ENCODE peak calls at places on chromosomes 5 and 9, in nine cellular contexts. N is brain microvascular endothelial cell; Y is stomach; Z is fibroblast of pulmonary artery; U is heart left ventricle; T is heart right ventricle; H is NB4; F is CD8-positive, alpha-beta T cell; Q is transverse colon. V is an unnamed sample.

GRCh38 chr5:112703866-112704820 is 33.5 kb upstream of the APC start:
- DNase-seq in N (peak), Y (no peak), Z (peak), U (peak), T (peak), H (no peak), F (no peak), Q (no peak), V (peak)

GRCh38 chr5:73120222-73121108 is at the start of gene TMEM171:
- DNase-seq in N (peak), Y (peak), Z (peak), U (no peak), T (peak), H (no peak), F (no peak), Q (peak), V (peak)

GRCh38 chr9:111679199-111679598 is 17.8 kb downstream of the GNG10 start:
- DNase-seq in N (no peak), Y (no peak), Z (no peak), U (no peak), T (no peak), H (no peak), F (no peak), Q (no peak), V (no peak)

GRCh38 chr5:151345187-151345807 is 2.1 kb downstream of the SLC36A2 start:
- DNase-seq in N (no peak), Y (no peak), Z (no peak), U (no peak), T (no peak), H (no peak), F (no peak), Q (no peak), V (no peak)

GRCh38 chr5:15621094-15621493 is 121.1 kb downstream of the FBXL7 start:
- DNase-seq in N (no peak), Y (no peak), Z (peak), U (no peak), T (no peak), H (no peak), F (no peak), Q (no peak), V (no peak)

GRCh38 chr5:180598316-180598701 is 7.0 kb upstream of the SCGB3A1 start:
- DNase-seq in N (no peak), Y (peak), Z (no peak), U (no peak), T (no peak), H (no peak), F (no peak), Q (no peak), V (no peak)

GRCh38 chr9:3074247-3074646 is 230.4 kb upstream of the PUM3 start:
- DNase-seq in N (no peak), Y (no peak), Z (no peak), U (no peak), T (no peak), H (peak), F (no peak), Q (no peak), V (no peak)

GRCh38 chr9:99851028-99851822 is 29.5 kb downstream of the NR4A3 start:
- DNase-seq in N (no peak), Y (no peak), Z (no peak), U (no peak), T (no peak), H (no peak), F (peak), Q (peak), V (no peak)

GRCh38 chr5:147858520-147858919 is 20.0 kb upstream of the SCGB3A2 start:
- DNase-seq in N (no peak), Y (no peak), Z (no peak), U (no peak), T (no peak), H (no peak), F (no peak), Q (no peak), V (no peak)

GRCh38 chr9:87678650-87679355 is 47.1 kb upstream of the CTSL start:
- DNase-seq in N (peak), Y (peak), Z (peak), U (peak), T (no peak), H (peak), F (no peak), Q (peak), V (peak)

GRCh38 chr9:112532427-112532826 is 45.8 kb downstream of the KIAA1958 start:
- DNase-seq in N (peak), Y (no peak), Z (peak), U (peak), T (no peak), H (peak), F (no peak), Q (peak), V (peak)

GRCh38 chr5:158267228-158267627 is 408.3 kb upstream of the CLINT1 start:
- DNase-seq in N (no peak), Y (no peak), Z (no peak), U (no peak), T (no peak), H (no peak), F (no peak), Q (no peak), V (no peak)

GRCh38 chr5:74337252-74338100 is 303.1 kb downstream of the ENC1 start:
- DNase-seq in N (no peak), Y (no peak), Z (no peak), U (no peak), T (no peak), H (peak), F (no peak), Q (no peak), V (no peak)

GRCh38 chr5:59660737-59661136 is 232.8 kb downstream of the PDE4D start:
- DNase-seq in N (peak), Y (no peak), Z (peak), U (no peak), T (no peak), H (peak), F (no peak), Q (no peak), V (peak)

GRCh38 chr5:52837068-52837467 is 49.4 kb downstream of the ITGA1 start:
- DNase-seq in N (peak), Y (no peak), Z (peak), U (no peak), T (no peak), H (no peak), F (no peak), Q (no peak), V (peak)

GRCh38 chr9:85743290-85744128 is 1.8 kb upstream of the AGTPBP1 start:
- DNase-seq in N (peak), Y (peak), Z (peak), U (no peak), T (no peak), H (peak), F (no peak), Q (peak), V (peak)

GRCh38 chr5:170333161-170333909 is 35.8 kb upstream of the LCP2 start:
- DNase-seq in N (no peak), Y (peak), Z (no peak), U (no peak), T (no peak), H (peak), F (peak), Q (peak), V (no peak)

GRCh38 chr9:119963798-119964372 is 594.6 kb upstream of the BRINP1 start:
- DNase-seq in N (peak), Y (peak), Z (peak), U (no peak), T (no peak), H (peak), F (no peak), Q (no peak), V (peak)

GRCh38 chr5:141883184-141883947 is 5.2 kb upstream of the PCDH1 start:
- DNase-seq in N (no peak), Y (no peak), Z (peak), U (peak), T (peak), H (no peak), F (no peak), Q (no peak), V (peak)

GRCh38 chr5:62589504-62589903 is 10.9 kb downstream of the LRRC70 start:
- DNase-seq in N (no peak), Y (no peak), Z (no peak), U (no peak), T (no peak), H (no peak), F (no peak), Q (no peak), V (no peak)

GRCh38 chr5:132829742-132830435 is 558 bp downstream of the SHROOM1 start:
- DNase-seq in N (peak), Y (peak), Z (peak), U (peak), T (peak), H (peak), F (peak), Q (peak), V (peak)

GRCh38 chr9:7783635-7784063 is 15.9 kb downstream of the DMAC1 start:
- DNase-seq in N (no peak), Y (no peak), Z (no peak), U (no peak), T (no peak), H (no peak), F (no peak), Q (no peak), V (no peak)

GRCh38 chr9:36928210-36928609 is 105.9 kb downstream of the PAX5 start:
- DNase-seq in N (no peak), Y (no peak), Z (no peak), U (no peak), T (no peak), H (no peak), F (no peak), Q (no peak), V (no peak)

GRCh38 chr9:127835930-127836586 is 18.4 kb downstream of the ENG start:
- DNase-seq in N (peak), Y (no peak), Z (peak), U (peak), T (peak), H (peak), F (no peak), Q (peak), V (peak)

GRCh38 chr9:9893837-9894236 is 719.0 kb downstream of the PTPRD start:
- DNase-seq in N (peak), Y (no peak), Z (peak), U (no peak), T (no peak), H (no peak), F (no peak), Q (no peak), V (no peak)

GRCh38 chr5:68033961-68034581 is 181.5 kb upstream of the PIK3R1 start:
- DNase-seq in N (peak), Y (peak), Z (peak), U (peak), T (peak), H (no peak), F (no peak), Q (peak), V (peak)

GRCh38 chr5:56112526-56113121 is 117.9 kb upstream of the IL6ST start:
- DNase-seq in N (no peak), Y (no peak), Z (peak), U (no peak), T (no peak), H (peak), F (no peak), Q (no peak), V (peak)

GRCh38 chr5:132746592-132747063 is 598 bp upstream of the CCNI2 start:
- DNase-seq in N (peak), Y (peak), Z (no peak), U (no peak), T (no peak), H (peak), F (no peak), Q (peak), V (peak)

GRCh38 chr5:141570655-141571054 is 48.1 kb downstream of the DIAPH1 start:
- DNase-seq in N (no peak), Y (no peak), Z (no peak), U (no peak), T (no peak), H (peak), F (no peak), Q (no peak), V (no peak)

GRCh38 chr9:88766778-88767503 is 224.3 kb upstream of the S1PR3 start:
- DNase-seq in N (peak), Y (no peak), Z (peak), U (no peak), T (no peak), H (no peak), F (no peak), Q (no peak), V (peak)

GRCh38 chr5:141781910-141782309 is 96.3 kb downstream of the PCDH1 start:
- DNase-seq in N (no peak), Y (no peak), Z (no peak), U (no peak), T (no peak), H (no peak), F (no peak), Q (no peak), V (no peak)

GRCh38 chr9:95336281-95336680 is 18.8 kb upstream of the FANCC start:
- DNase-seq in N (no peak), Y (no peak), Z (peak), U (no peak), T (no peak), H (peak), F (peak), Q (no peak), V (peak)

GRCh38 chr5:66742083-66742895 is 146.1 kb downstream of the MAST4 start:
- DNase-seq in N (peak), Y (peak), Z (no peak), U (peak), T (peak), H (peak), F (no peak), Q (peak), V (peak)

GRCh38 chr9:129400971-129401622 is 219.8 kb downstream of the C9orf50 start:
- DNase-seq in N (no peak), Y (no peak), Z (no peak), U (peak), T (no peak), H (no peak), F (no peak), Q (no peak), V (no peak)

GRCh38 chr9:129933709-129934586 is 98.7 kb downstream of the USP20 start:
- DNase-seq in N (no peak), Y (no peak), Z (no peak), U (no peak), T (no peak), H (no peak), F (no peak), Q (no peak), V (no peak)

GRCh38 chr5:173668245-173668800 is 51.9 kb upstream of the BOD1 start:
- DNase-seq in N (no peak), Y (no peak), Z (no peak), U (no peak), T (no peak), H (no peak), F (no peak), Q (no peak), V (no peak)

GRCh38 chr9:122389799-122390481 is 19.1 kb downstream of the PTGS1 start:
- DNase-seq in N (no peak), Y (peak), Z (no peak), U (no peak), T (no peak), H (peak), F (no peak), Q (no peak), V (no peak)

GRCh38 chr9:128823362-128823902 is 5.1 kb downstream of the ENDOG start:
- DNase-seq in N (no peak), Y (no peak), Z (no peak), U (no peak), T (no peak), H (no peak), F (no peak), Q (no peak), V (no peak)

GRCh38 chr5:177509361-177509951 is at the start of gene DOK3:
- DNase-seq in N (no peak), Y (peak), Z (no peak), U (peak), T (peak), H (peak), F (no peak), Q (peak), V (no peak)

GRCh38 chr9:80707120-80707519 is 982.2 kb downstream of the TLE1 start:
- DNase-seq in N (peak), Y (no peak), Z (peak), U (no peak), T (no peak), H (no peak), F (no peak), Q (no peak), V (peak)

GRCh38 chr5:123538670-123539459 is 26.9 kb downstream of the CSNK1G3 start:
- DNase-seq in N (peak), Y (no peak), Z (peak), U (no peak), T (no peak), H (no peak), F (no peak), Q (no peak), V (peak)
- H3K4me3 ChIP-seq in N (no peak), Y (no peak), Z (no peak), U (no peak), T (no peak), H (no peak), F (no peak), Q (no peak), V (no peak)

DNA sequence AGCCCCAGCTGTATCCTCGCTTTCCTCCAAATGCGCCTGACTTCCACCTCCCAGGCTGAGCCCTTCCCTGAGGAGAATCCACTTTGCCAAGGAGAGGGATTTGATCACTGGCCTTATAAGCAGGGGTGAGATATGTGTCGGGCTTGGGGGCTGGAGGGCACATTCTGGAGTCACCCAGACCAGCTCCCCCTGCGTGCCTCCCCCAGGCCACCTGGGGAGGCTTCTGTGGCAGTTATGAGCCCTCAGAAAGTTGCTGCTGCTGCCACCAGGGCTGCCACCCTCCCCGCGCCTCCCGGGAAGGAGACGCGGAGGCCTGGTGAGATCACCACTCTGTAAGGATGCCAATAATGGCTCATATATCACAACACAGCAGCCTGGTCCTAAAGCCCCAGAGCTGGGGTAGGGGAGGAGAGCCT is 211.5 kb downstream of the PAPPA start:
- DNase-seq in N (peak), Y (peak), Z (peak), U (peak), T (peak), H (no peak), F (no peak), Q (peak), V (peak)
- TF ChIP-seq CTCF in N (peak), Y (no peak), Z (peak), U (no peak), T (no peak), H (no peak), F (no peak), Q (no peak), V (peak)

GRCh38 chr9:131096490-131097258 is at the start of gene AIF1L:
- DNase-seq in N (no peak), Y (peak), Z (no peak), U (peak), T (peak), H (no peak), F (no peak), Q (no peak), V (no peak)
- H3K4me3 ChIP-seq in N (peak), Y (peak), Z (no peak), U (peak), T (peak), H (no peak), F (peak), Q (peak), V (no peak)

DNA sequence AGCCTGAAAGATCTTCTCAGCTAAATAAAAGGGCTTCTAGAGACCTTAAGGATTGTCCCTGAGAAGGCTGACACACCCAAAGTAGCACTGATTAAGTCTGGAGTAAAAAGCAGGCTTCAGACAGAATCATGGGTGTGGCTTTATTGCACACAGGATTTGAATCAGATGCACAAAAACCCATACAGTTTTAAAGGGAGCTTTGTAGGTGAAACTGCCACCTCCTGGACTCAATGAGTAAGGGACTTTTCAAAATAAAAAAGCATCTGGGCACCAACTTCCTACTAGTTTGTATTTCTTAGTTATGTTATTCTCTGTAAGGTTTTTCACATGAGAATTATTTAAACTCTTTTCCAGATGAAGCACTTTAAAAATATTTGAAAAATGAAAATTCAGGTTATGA is 129.4 kb downstream of the EDIL3 start:
- DNase-seq in N (no peak), Y (no peak), Z (peak), U (no peak), T (no peak), H (peak), F (no peak), Q (no peak), V (peak)
- TF ChIP-seq CTCF in N (peak), Y (no peak), Z (peak), U (peak), T (no peak), H (peak), F (no peak), Q (peak), V (peak)

DNA sequence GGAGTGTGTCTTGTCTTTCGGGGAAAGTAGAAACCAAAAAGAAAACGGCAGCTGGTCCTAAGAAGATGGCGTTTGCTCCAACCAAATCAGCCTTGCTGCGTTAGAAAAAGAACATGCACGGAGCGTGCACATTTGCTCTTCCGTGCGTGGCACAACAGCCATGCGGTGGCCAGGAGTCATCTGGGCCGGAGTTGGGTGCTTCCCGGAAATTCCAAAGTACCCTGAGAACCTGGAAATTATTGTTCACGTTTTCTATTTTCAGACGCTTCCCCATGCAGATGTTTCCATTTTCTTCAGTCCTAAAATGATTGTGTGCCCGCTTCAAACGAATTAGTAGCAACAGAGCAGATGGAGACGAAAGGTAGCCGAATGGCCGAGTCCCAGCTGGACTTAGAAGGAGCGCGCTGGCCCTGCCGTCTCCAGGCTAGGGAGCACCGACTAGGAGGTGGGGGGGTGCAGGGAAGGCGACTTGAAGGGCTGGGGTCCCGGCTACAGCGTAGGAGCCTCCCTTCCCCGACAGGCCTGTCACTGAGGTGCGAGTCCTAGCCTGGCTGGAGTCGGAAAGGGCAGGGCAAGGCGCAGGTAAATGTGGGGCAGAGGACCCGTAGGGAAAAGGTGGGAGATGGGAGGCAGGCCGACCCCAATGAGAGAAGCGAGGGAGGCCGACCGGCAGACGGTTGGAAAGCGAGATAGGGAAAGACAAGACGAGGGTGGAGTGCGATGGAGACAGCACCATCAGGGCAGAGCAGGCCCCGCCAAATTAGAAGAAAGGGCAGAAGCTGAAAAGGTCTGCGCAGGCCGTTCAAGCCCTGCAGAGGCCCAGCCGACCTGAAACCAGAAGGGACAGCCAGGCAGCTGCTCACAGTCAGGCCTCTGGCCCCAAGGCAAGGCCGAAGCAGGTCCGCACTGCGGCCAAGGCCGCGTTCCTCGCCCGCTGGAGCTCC is 1.4 kb downstream of the BARX1 start:
- DNase-seq in N (no peak), Y (no peak), Z (no peak), U (no peak), T (no peak), H (no peak), F (no peak), Q (no peak), V (no peak)
- H3K4me3 ChIP-seq in N (no peak), Y (peak), Z (no peak), U (no peak), T (no peak), H (no peak), F (no peak), Q (no peak), V (no peak)

V was measured in cardiac fibroblast.